ENCODE peak calls at places on chromosomes 2 and 18, in eight cellular contexts. T is C1 segment of cervical spinal cord; R is AG08396; P is DMS153; Y is activated naive CD8-positive, alpha-beta T cell treated with anti-CD3 and anti-CD28 coated beads, Interleukin-2, amount 50 U/mL, for 24 hours; H is amniotic epithelial cell; B is stimulated activated CD4-positive, alpha-beta T cell treated with anti-CD3 and anti-CD28 coated beads, TNF-alpha, amount 100 ng/mL, for 48 hours; D is suprapubic skin. U is an unnamed sample.

GRCh38 chr2:234308814-234309195 is 188.1 kb downstream of the ARL4C start:
- DNase-seq in Y (peak; percentile 64), T (no peak), R (no peak), D (no peak), H (no peak), P (no peak), B (peak; percentile 47), U (no peak)

GRCh38 chr2:221501210-221501882 is 70.8 kb downstream of the EPHA4 start:
- DNase-seq in D (no peak), T (no peak), B (no peak), Y (no peak), P (no peak), H (peak; percentile 88), R (peak; percentile 42), U (no peak)

GRCh38 chr2:11870064-11870463 is 123.6 kb downstream of the LPIN1 start:
- DNase-seq in H (no peak), Y (no peak), P (no peak), B (no peak), T (no peak), D (no peak), R (no peak), U (no peak)

GRCh38 chr2:158629116-158629515 is 166.0 kb upstream of the DAPL1 start:
- DNase-seq in T (no peak), Y (no peak), H (no peak), D (no peak), P (no peak), R (no peak), B (no peak), U (no peak)

GRCh38 chr2:133448195-133448594 is 120.1 kb downstream of the NCKAP5 start:
- DNase-seq in Y (no peak), P (peak; percentile 80), H (no peak), B (no peak), D (no peak), R (no peak), T (no peak), U (no peak)

GRCh38 chr2:148253716-148254115 is 232.8 kb downstream of the MBD5 start:
- DNase-seq in R (no peak), P (no peak), B (no peak), Y (no peak), D (no peak), H (peak; percentile 25), T (no peak), U (no peak)

GRCh38 chr2:31962757-31963361 is 47.9 kb downstream of the MEMO1 start:
- DNase-seq in P (no peak), H (no peak), T (no peak), B (peak; percentile 14), R (no peak), Y (peak; percentile 26), D (no peak), U (peak; percentile 14)

GRCh38 chr2:234254783-234255521 is 204.4 kb downstream of the SPP2 start:
- DNase-seq in R (no peak), P (no peak), T (no peak), H (no peak), Y (no peak), D (no peak), B (no peak), U (no peak)

GRCh38 chr2:119723784-119724467 is 35.8 kb upstream of the PTPN4 start:
- DNase-seq in T (no peak), D (no peak), P (no peak), H (no peak), Y (peak; percentile 23), B (no peak), R (no peak), U (no peak)

GRCh38 chr2:19021721-19022120 is 336.7 kb downstream of the OSR1 start:
- DNase-seq in Y (no peak), P (no peak), B (no peak), T (no peak), H (peak; percentile 19), R (peak; percentile 32), D (no peak), U (no peak)

GRCh38 chr2:41879367-41879871 is 168.4 kb upstream of the PKDCC start:
- DNase-seq in B (no peak), T (no peak), R (no peak), D (no peak), P (peak; percentile 78), Y (no peak), H (peak; percentile 65), U (no peak)

GRCh38 chr2:144605232-144605631 is 85.3 kb upstream of the ZEB2 start:
- DNase-seq in D (no peak), P (no peak), R (no peak), B (no peak), Y (no peak), T (no peak), H (no peak), U (no peak)

GRCh38 chr2:218798767-218799504 is 17.0 kb downstream of the CYP27A1 start:
- DNase-seq in D (no peak), Y (no peak), T (no peak), B (no peak), P (no peak), R (no peak), H (peak; percentile 95), U (no peak)

GRCh38 chr2:153287109-153287801 is 191.3 kb downstream of the RPRM start:
- DNase-seq in R (no peak), P (no peak), B (no peak), D (no peak), Y (peak; percentile 4), T (no peak), H (no peak), U (no peak)

GRCh38 chr18:74163019-74163656 is 14.8 kb downstream of the TIMM21 start:
- DNase-seq in T (no peak), P (no peak), R (no peak), Y (no peak), B (no peak), H (no peak), D (no peak), U (no peak)

GRCh38 chr18:58662118-58662517 is 9.1 kb upstream of the MALT1 start:
- DNase-seq in P (no peak), T (no peak), Y (no peak), H (no peak), B (no peak), D (no peak), R (no peak), U (no peak)

GRCh38 chr2:44912660-44913059 is 28.8 kb upstream of the SIX3 start:
- DNase-seq in T (no peak), B (no peak), H (peak; percentile 47), P (no peak), D (no peak), R (no peak), Y (no peak), U (no peak)

GRCh38 chr2:71888741-71889445 is 258.8 kb downstream of the CYP26B1 start:
- DNase-seq in P (no peak), Y (no peak), H (no peak), T (no peak), D (no peak), R (no peak), B (no peak), U (no peak)

GRCh38 chr18:25341861-25342260 is 10.1 kb downstream of the ZNF521 start:
- DNase-seq in T (no peak), R (no peak), D (no peak), B (no peak), Y (no peak), P (no peak), H (no peak), U (no peak)

GRCh38 chr2:220165401-220165800 is 538.0 kb downstream of the SLC4A3 start:
- DNase-seq in D (no peak), P (peak; percentile 89), H (peak; percentile 6), B (no peak), R (no peak), Y (no peak), T (no peak), U (peak; percentile 30)

GRCh38 chr2:3639653-3640052 is 18.3 kb upstream of the ALLC start:
- DNase-seq in H (no peak), T (no peak), P (no peak), D (no peak), R (no peak), Y (no peak), B (no peak), U (no peak)

GRCh38 chr2:102660070-102660469 is 40.7 kb downstream of the SLC9A2 start:
- DNase-seq in D (no peak), B (no peak), T (no peak), Y (no peak), R (no peak), H (no peak), P (no peak), U (no peak)

GRCh38 chr18:31667185-31667584 is 17.2 kb downstream of the B4GALT6 start:
- DNase-seq in H (peak; percentile 76), T (no peak), D (no peak), P (no peak), B (no peak), R (no peak), Y (no peak), U (no peak)

GRCh38 chr2:172095905-172096660 is 6.6 kb downstream of the DLX2 start:
- DNase-seq in H (no peak), Y (no peak), T (no peak), P (no peak), B (no peak), D (no peak), R (peak; percentile 29), U (no peak)

GRCh38 chr2:109065335-109065734 is 63.7 kb upstream of the SH3RF3 start:
- DNase-seq in R (no peak), P (no peak), T (no peak), B (no peak), Y (no peak), D (no peak), H (no peak), U (no peak)

GRCh38 chr2:37100054-37100453 is 15.7 kb downstream of the GPATCH11 start:
- DNase-seq in D (no peak), T (no peak), Y (no peak), P (no peak), H (no peak), B (no peak), R (no peak), U (no peak)

GRCh38 chr2:183812091-183812490 is 687.8 kb downstream of the NUP35 start:
- DNase-seq in R (no peak), H (peak; percentile 4), Y (no peak), D (no peak), T (no peak), P (no peak), B (no peak), U (no peak)